ENCODE peak calls at places on chromosome 3, in five cellular contexts. Y is NCI-H1092 treated with DMSO at 0.1 percent for 48 hours, X is colonic mucosa, V is lower lobe of right lung, P is T-helper 2 cell. G is an unnamed sample.

GRCh38 chr3:190382082-190382481 is 5.9 kb upstream of the CLDN16 start:
- DNase-seq in Y (no peak), X (no peak), V (no peak), P (no peak), G (no peak)

GRCh38 chr3:148718982-148719862 is 21.5 kb downstream of the AGTR1 start:
- DNase-seq in Y (peak), X (no peak), V (no peak), P (no peak), G (no peak)

GRCh38 chr3:7461202-7461825 is 600.4 kb downstream of the GRM7 start:
- DNase-seq in Y (no peak), X (no peak), V (no peak), P (no peak), G (no peak)

GRCh38 chr3:12440927-12441326 is 43.4 kb upstream of the TSEN2 start:
- DNase-seq in Y (no peak), X (no peak), V (no peak), P (no peak), G (no peak)

GRCh38 chr3:66403268-66403990 is 97.4 kb downstream of the LRIG1 start:
- DNase-seq in Y (no peak), X (no peak), V (no peak), P (no peak), G (no peak)

GRCh38 chr3:42226470-42227425 is 39.2 kb downstream of the CCK start:
- DNase-seq in Y (no peak), X (no peak), V (no peak), P (no peak), G (no peak)

GRCh38 chr3:115148142-115148790 is 1.2 kb upstream of the ZBTB20 start:
- DNase-seq in Y (peak), X (no peak), V (no peak), P (no peak), G (no peak)

GRCh38 chr3:104198136-104198535 is 1168.6 kb upstream of the ALCAM start:
- DNase-seq in Y (no peak), X (no peak), V (no peak), P (no peak), G (no peak)

GRCh38 chr3:175338775-175339535 is 479.8 kb downstream of the NAALADL2 start:
- DNase-seq in Y (no peak), X (peak), V (peak), P (no peak), G (no peak)

GRCh38 chr3:54900954-54901591 is 26.8 kb downstream of the LRTM1 start:
- DNase-seq in Y (no peak), X (no peak), V (no peak), P (no peak), G (no peak)

GRCh38 chr3:70832811-70833509 is 520.5 kb upstream of the MDFIC2 start:
- DNase-seq in Y (no peak), X (no peak), V (no peak), P (no peak), G (no peak)

GRCh38 chr3:129440648-129441190 is 695 bp downstream of the IFT122 start:
- DNase-seq in Y (peak), X (no peak), V (no peak), P (no peak), G (no peak)

GRCh38 chr3:99504258-99504657 is 134.1 kb upstream of the COL8A1 start:
- DNase-seq in Y (no peak), X (no peak), V (no peak), P (no peak), G (no peak)

GRCh38 chr3:47418167-47419082 is 37.6 kb downstream of the PTPN23 start:
- DNase-seq in Y (no peak), X (no peak), V (no peak), P (no peak), G (no peak)

GRCh38 chr3:183500981-183501704 is 54.4 kb downstream of the KLHL6 start:
- DNase-seq in Y (no peak), X (no peak), V (no peak), P (no peak), G (no peak)

GRCh38 chr3:18215639-18216038 is 209.5 kb downstream of the SATB1 start:
- DNase-seq in Y (no peak), X (no peak), V (no peak), P (no peak), G (no peak)

GRCh38 chr3:19559724-19560442 is 374.1 kb downstream of the EFHB start:
- DNase-seq in Y (no peak), X (no peak), V (no peak), P (no peak), G (no peak)

GRCh38 chr3:25594007-25594502 is 70.7 kb downstream of the TOP2B start:
- DNase-seq in Y (peak), X (no peak), V (no peak), P (no peak), G (no peak)

GRCh38 chr3:113847664-113848461 is 9.3 kb downstream of the GRAMD1C start:
- DNase-seq in Y (no peak), X (no peak), V (no peak), P (no peak), G (no peak)

GRCh38 chr3:166123576-166123975 is 286.4 kb upstream of the BCHE start:
- DNase-seq in Y (no peak), X (no peak), V (no peak), P (no peak), G (no peak)

GRCh38 chr3:179069762-179070390 is 1.7 kb downstream of the ZMAT3 start:
- DNase-seq in Y (no peak), X (no peak), V (no peak), P (no peak), G (no peak)

GRCh38 chr3:100634493-100635272 is 25.3 kb downstream of the ADGRG7 start:
- DNase-seq in Y (no peak), X (peak), V (no peak), P (no peak), G (no peak)

GRCh38 chr3:9402410-9403228 is 5.2 kb downstream of the SETD5 start:
- DNase-seq in Y (peak), X (peak), V (no peak), P (no peak), G (no peak)

G was measured in CD14-positive monocyte.